ENCODE peak calls at places on chromosomes 2 and 18, in ten cellular contexts. One of them, this sample, is unnamed.
A peak's percentile ranks its signal among the peaks of the same experiment; 100 is the strongest.

GRCh38 chr2:148534416-148535205 is 109.9 kb upstream of the EPC2 start:
- DNase-seq in GM12865: no peak
- DNase-seq in CD4-positive, CD25-positive, alpha-beta regulatory T cell: no peak
- DNase-seq in lung: peak; percentile 36
- DNase-seq in AG10803: peak; percentile 25
- DNase-seq in GM12878: no peak
- DNase-seq in BE2C: no peak
- DNase-seq in epithelial cell of esophagus: peak; percentile 25
- DNase-seq in adrenal gland: peak; percentile 49
- DNase-seq in effector memory CD4-positive, alpha-beta T cell: no peak
- DNase-seq in this sample: no peak

GRCh38 chr2:166700079-166700478 is 188.2 kb upstream of the XIRP2 start:
- DNase-seq in BE2C: no peak
- DNase-seq in epithelial cell of esophagus: no peak
- DNase-seq in GM12865: no peak
- DNase-seq in AG10803: no peak
- DNase-seq in adrenal gland: no peak
- DNase-seq in CD4-positive, CD25-positive, alpha-beta regulatory T cell: no peak
- DNase-seq in lung: no peak
- DNase-seq in GM12878: no peak
- DNase-seq in effector memory CD4-positive, alpha-beta T cell: no peak
- DNase-seq in this sample: peak; percentile 36

GRCh38 chr2:158130832-158131473 is 29.3 kb downstream of the UPP2 start:
- DNase-seq in lung: no peak
- DNase-seq in CD4-positive, CD25-positive, alpha-beta regulatory T cell: no peak
- DNase-seq in effector memory CD4-positive, alpha-beta T cell: no peak
- DNase-seq in epithelial cell of esophagus: no peak
- DNase-seq in adrenal gland: no peak
- DNase-seq in AG10803: no peak
- DNase-seq in GM12878: no peak
- DNase-seq in BE2C: no peak
- DNase-seq in GM12865: no peak
- DNase-seq in this sample: peak; percentile 23

GRCh38 chr2:241226723-241227634 is 38.5 kb downstream of the ANO7 start:
- DNase-seq in GM12865: no peak
- DNase-seq in BE2C: no peak
- DNase-seq in AG10803: no peak
- DNase-seq in epithelial cell of esophagus: no peak
- DNase-seq in effector memory CD4-positive, alpha-beta T cell: no peak
- DNase-seq in CD4-positive, CD25-positive, alpha-beta regulatory T cell: no peak
- DNase-seq in adrenal gland: no peak
- DNase-seq in lung: no peak
- DNase-seq in GM12878: no peak
- DNase-seq in this sample: no peak

GRCh38 chr2:177753682-177754475 is 318.7 kb downstream of the PDE11A start:
- DNase-seq in CD4-positive, CD25-positive, alpha-beta regulatory T cell: peak; percentile 6
- DNase-seq in AG10803: peak; percentile 92
- DNase-seq in GM12878: no peak
- DNase-seq in effector memory CD4-positive, alpha-beta T cell: no peak
- DNase-seq in BE2C: peak; percentile 46
- DNase-seq in adrenal gland: peak; percentile 92
- DNase-seq in GM12865: peak; percentile 47
- DNase-seq in epithelial cell of esophagus: peak; percentile 65
- DNase-seq in lung: peak; percentile 47
- DNase-seq in this sample: peak; percentile 96

GRCh38 chr2:101124061-101124460 is 27.1 kb downstream of the TBC1D8 start:
- DNase-seq in lung: no peak
- DNase-seq in BE2C: no peak
- DNase-seq in CD4-positive, CD25-positive, alpha-beta regulatory T cell: no peak
- DNase-seq in adrenal gland: no peak
- DNase-seq in epithelial cell of esophagus: peak; percentile 41
- DNase-seq in AG10803: peak; percentile 12
- DNase-seq in GM12878: no peak
- DNase-seq in GM12865: no peak
- DNase-seq in effector memory CD4-positive, alpha-beta T cell: no peak
- DNase-seq in this sample: peak; percentile 42

GRCh38 chr2:3628800-3629199 is 29.2 kb upstream of the ALLC start:
- DNase-seq in BE2C: no peak
- DNase-seq in adrenal gland: peak; percentile 49
- DNase-seq in AG10803: no peak
- DNase-seq in effector memory CD4-positive, alpha-beta T cell: no peak
- DNase-seq in lung: no peak
- DNase-seq in GM12878: no peak
- DNase-seq in epithelial cell of esophagus: peak; percentile 39
- DNase-seq in GM12865: no peak
- DNase-seq in CD4-positive, CD25-positive, alpha-beta regulatory T cell: no peak
- DNase-seq in this sample: peak; percentile 24

GRCh38 chr2:234971494-234971893 is 19.7 kb downstream of the SH3BP4 start:
- DNase-seq in AG10803: no peak
- DNase-seq in epithelial cell of esophagus: no peak
- DNase-seq in adrenal gland: no peak
- DNase-seq in effector memory CD4-positive, alpha-beta T cell: no peak
- DNase-seq in GM12865: no peak
- DNase-seq in CD4-positive, CD25-positive, alpha-beta regulatory T cell: no peak
- DNase-seq in GM12878: no peak
- DNase-seq in lung: no peak
- DNase-seq in BE2C: no peak
- DNase-seq in this sample: no peak

GRCh38 chr2:184041077-184041476 is 557.3 kb upstream of the ZNF804A start:
- DNase-seq in GM12878: no peak
- DNase-seq in lung: no peak
- DNase-seq in BE2C: no peak
- DNase-seq in epithelial cell of esophagus: no peak
- DNase-seq in CD4-positive, CD25-positive, alpha-beta regulatory T cell: no peak
- DNase-seq in effector memory CD4-positive, alpha-beta T cell: no peak
- DNase-seq in AG10803: no peak
- DNase-seq in adrenal gland: no peak
- DNase-seq in GM12865: no peak
- DNase-seq in this sample: peak; percentile 44

GRCh38 chr2:207051345-207051959 is 112.1 kb downstream of the CPO start:
- DNase-seq in GM12878: no peak
- DNase-seq in AG10803: no peak
- DNase-seq in CD4-positive, CD25-positive, alpha-beta regulatory T cell: no peak
- DNase-seq in adrenal gland: no peak
- DNase-seq in effector memory CD4-positive, alpha-beta T cell: no peak
- DNase-seq in GM12865: no peak
- DNase-seq in lung: no peak
- DNase-seq in BE2C: no peak
- DNase-seq in epithelial cell of esophagus: peak; percentile 51
- DNase-seq in this sample: peak; percentile 42

GRCh38 chr2:211823886-211824479 is 714.6 kb downstream of the ERBB4 start:
- DNase-seq in epithelial cell of esophagus: no peak
- DNase-seq in CD4-positive, CD25-positive, alpha-beta regulatory T cell: no peak
- DNase-seq in AG10803: no peak
- DNase-seq in BE2C: no peak
- DNase-seq in effector memory CD4-positive, alpha-beta T cell: no peak
- DNase-seq in adrenal gland: no peak
- DNase-seq in lung: no peak
- DNase-seq in GM12865: no peak
- DNase-seq in GM12878: no peak
- DNase-seq in this sample: no peak

GRCh38 chr2:216348909-216349308 is 23.4 kb downstream of the MARCHF4 start:
- DNase-seq in GM12878: no peak
- DNase-seq in BE2C: no peak
- DNase-seq in GM12865: no peak
- DNase-seq in epithelial cell of esophagus: peak; percentile 92
- DNase-seq in lung: no peak
- DNase-seq in CD4-positive, CD25-positive, alpha-beta regulatory T cell: peak; percentile 28
- DNase-seq in AG10803: peak; percentile 82
- DNase-seq in effector memory CD4-positive, alpha-beta T cell: no peak
- DNase-seq in adrenal gland: no peak
- DNase-seq in this sample: peak; percentile 71

DNA sequence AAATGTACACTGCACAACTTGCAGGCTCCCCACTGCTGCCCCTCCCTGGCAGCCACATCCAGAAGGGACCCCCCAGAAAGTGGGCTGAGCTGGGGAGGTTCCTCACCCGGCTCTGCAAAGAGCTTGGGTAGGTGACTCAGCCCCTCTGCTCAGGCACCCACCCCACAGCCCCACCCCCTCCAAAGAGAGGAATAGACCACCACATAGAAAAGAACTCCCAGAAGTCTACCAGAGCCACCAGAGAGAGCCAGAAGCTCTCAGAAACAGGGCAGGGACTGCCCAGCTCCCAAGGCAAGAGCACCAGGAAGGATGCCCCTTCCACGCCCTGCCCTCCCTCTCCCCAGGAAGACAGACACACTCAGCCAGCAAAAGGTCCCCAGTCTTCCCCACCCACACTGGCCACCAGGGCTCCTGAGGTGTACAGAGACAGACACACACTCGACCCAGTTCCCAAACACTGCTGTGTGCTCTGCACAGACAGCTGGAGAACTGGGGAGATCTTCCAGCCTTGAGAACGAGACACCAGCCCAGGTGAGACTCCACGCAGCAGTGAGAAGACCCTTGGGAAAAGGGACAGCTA is 28.2 kb downstream of the BIN1 start:
- DNase-seq in adrenal gland: no peak
- DNase-seq in effector memory CD4-positive, alpha-beta T cell: no peak
- DNase-seq in lung: no peak
- DNase-seq in BE2C: no peak
- DNase-seq in CD4-positive, CD25-positive, alpha-beta regulatory T cell: no peak
- DNase-seq in GM12878: no peak
- DNase-seq in AG10803: no peak
- DNase-seq in epithelial cell of esophagus: no peak
- DNase-seq in GM12865: no peak
- DNase-seq in this sample: no peak
- H3K4me3 ChIP-seq in adrenal gland: no peak overlapping the region
- H3K4me3 ChIP-seq in effector memory CD4-positive, alpha-beta T cell: no peak overlapping the region
- H3K4me3 ChIP-seq in lung: no peak overlapping the region
- H3K4me3 ChIP-seq in BE2C: no peak overlapping the region
- H3K4me3 ChIP-seq in CD4-positive, CD25-positive, alpha-beta regulatory T cell: peak overlapping the region; percentile 67
- H3K4me3 ChIP-seq in GM12878: no peak overlapping the region
- H3K4me3 ChIP-seq in AG10803: no peak overlapping the region
- H3K4me3 ChIP-seq in epithelial cell of esophagus: no peak overlapping the region
- H3K4me3 ChIP-seq in GM12865: no peak overlapping the region
- H3K4me3 ChIP-seq in this sample: no peak overlapping the region

DNA sequence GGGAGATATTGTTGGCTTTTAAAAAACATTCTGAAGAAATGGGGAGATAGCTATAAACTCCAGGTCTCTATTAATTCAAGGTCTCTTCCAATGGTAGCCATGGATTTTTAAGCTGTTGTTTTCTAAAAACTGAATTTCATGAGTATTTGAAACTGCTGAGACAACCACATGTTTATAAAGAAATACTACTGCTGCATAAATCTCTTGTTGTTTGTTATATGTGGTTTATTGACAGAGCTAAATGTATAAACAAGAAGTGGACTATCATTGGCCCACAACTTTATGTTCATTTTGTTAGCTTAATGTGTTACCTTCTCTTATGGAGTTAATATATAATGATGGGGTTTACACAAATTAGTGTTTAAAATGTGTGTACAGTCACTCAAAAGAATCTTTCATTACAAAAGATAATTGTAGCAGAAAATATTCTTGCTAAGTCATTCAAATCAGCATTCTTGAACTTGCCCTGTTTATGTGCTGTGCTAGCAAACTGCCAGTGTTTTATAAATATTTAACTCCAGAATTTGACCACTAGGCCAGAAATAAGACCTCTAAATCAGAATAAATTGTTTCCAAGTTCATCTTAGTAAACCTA is 242.1 kb downstream of the TMX3 start:
- DNase-seq in adrenal gland: no peak
- DNase-seq in CD4-positive, CD25-positive, alpha-beta regulatory T cell: no peak
- DNase-seq in lung: no peak
- DNase-seq in BE2C: no peak
- DNase-seq in AG10803: no peak
- DNase-seq in epithelial cell of esophagus: no peak
- DNase-seq in effector memory CD4-positive, alpha-beta T cell: no peak
- DNase-seq in GM12865: no peak
- DNase-seq in GM12878: no peak
- DNase-seq in this sample: no peak
- H3K4me3 ChIP-seq in adrenal gland: no peak overlapping the region
- H3K4me3 ChIP-seq in CD4-positive, CD25-positive, alpha-beta regulatory T cell: no peak overlapping the region
- H3K4me3 ChIP-seq in lung: no peak overlapping the region
- H3K4me3 ChIP-seq in BE2C: no peak overlapping the region
- H3K4me3 ChIP-seq in AG10803: no peak overlapping the region
- H3K4me3 ChIP-seq in epithelial cell of esophagus: no peak overlapping the region
- H3K4me3 ChIP-seq in effector memory CD4-positive, alpha-beta T cell: no peak overlapping the region
- H3K4me3 ChIP-seq in GM12865: no peak overlapping the region
- H3K4me3 ChIP-seq in GM12878: no peak overlapping the region
- H3K4me3 ChIP-seq in this sample: no peak overlapping the region

GRCh38 chr2:49270091-49270490 is 115.8 kb upstream of the FSHR start:
- DNase-seq in epithelial cell of esophagus: no peak
- DNase-seq in effector memory CD4-positive, alpha-beta T cell: no peak
- DNase-seq in CD4-positive, CD25-positive, alpha-beta regulatory T cell: no peak
- DNase-seq in AG10803: no peak
- DNase-seq in GM12865: no peak
- DNase-seq in adrenal gland: no peak
- DNase-seq in GM12878: no peak
- DNase-seq in lung: no peak
- DNase-seq in BE2C: no peak
- DNase-seq in this sample: no peak
- H3K4me3 ChIP-seq in epithelial cell of esophagus: no peak overlapping the region
- H3K4me3 ChIP-seq in effector memory CD4-positive, alpha-beta T cell: no peak overlapping the region
- H3K4me3 ChIP-seq in CD4-positive, CD25-positive, alpha-beta regulatory T cell: no peak overlapping the region
- H3K4me3 ChIP-seq in AG10803: no peak overlapping the region
- H3K4me3 ChIP-seq in GM12865: no peak overlapping the region
- H3K4me3 ChIP-seq in adrenal gland: no peak overlapping the region
- H3K4me3 ChIP-seq in GM12878: no peak overlapping the region
- H3K4me3 ChIP-seq in lung: no peak overlapping the region
- H3K4me3 ChIP-seq in BE2C: no peak overlapping the region
- H3K4me3 ChIP-seq in this sample: no peak overlapping the region

GRCh38 chr2:30150786-30151185 is 4.0 kb downstream of the YPEL5 start:
- DNase-seq in effector memory CD4-positive, alpha-beta T cell: no peak
- DNase-seq in CD4-positive, CD25-positive, alpha-beta regulatory T cell: no peak
- DNase-seq in epithelial cell of esophagus: no peak
- DNase-seq in BE2C: no peak
- DNase-seq in AG10803: no peak
- DNase-seq in lung: no peak
- DNase-seq in GM12865: no peak
- DNase-seq in adrenal gland: no peak
- DNase-seq in GM12878: no peak
- DNase-seq in this sample: no peak

GRCh38 chr2:30155889-30156658 is 9.3 kb downstream of the YPEL5 start:
- DNase-seq in AG10803: no peak
- DNase-seq in epithelial cell of esophagus: no peak
- DNase-seq in CD4-positive, CD25-positive, alpha-beta regulatory T cell: no peak
- DNase-seq in adrenal gland: no peak
- DNase-seq in GM12878: no peak
- DNase-seq in lung: no peak
- DNase-seq in effector memory CD4-positive, alpha-beta T cell: no peak
- DNase-seq in GM12865: no peak
- DNase-seq in BE2C: no peak
- DNase-seq in this sample: no peak

GRCh38 chr2:30152385-30152784 is 5.6 kb downstream of the YPEL5 start:
- DNase-seq in epithelial cell of esophagus: no peak
- DNase-seq in lung: no peak
- DNase-seq in effector memory CD4-positive, alpha-beta T cell: no peak
- DNase-seq in BE2C: no peak
- DNase-seq in CD4-positive, CD25-positive, alpha-beta regulatory T cell: no peak
- DNase-seq in GM12865: no peak
- DNase-seq in adrenal gland: no peak
- DNase-seq in AG10803: no peak
- DNase-seq in GM12878: no peak
- DNase-seq in this sample: no peak

GRCh38 chr2:30157616-30158015 is 10.8 kb downstream of the YPEL5 start:
- DNase-seq in GM12865: no peak
- DNase-seq in BE2C: no peak
- DNase-seq in AG10803: no peak
- DNase-seq in adrenal gland: no peak
- DNase-seq in epithelial cell of esophagus: no peak
- DNase-seq in effector memory CD4-positive, alpha-beta T cell: no peak
- DNase-seq in CD4-positive, CD25-positive, alpha-beta regulatory T cell: peak; percentile 82
- DNase-seq in lung: no peak
- DNase-seq in GM12878: no peak
- DNase-seq in this sample: no peak

GRCh38 chr2:30155202-30155601 is 8.4 kb downstream of the YPEL5 start:
- DNase-seq in effector memory CD4-positive, alpha-beta T cell: no peak
- DNase-seq in lung: no peak
- DNase-seq in AG10803: no peak
- DNase-seq in GM12865: no peak
- DNase-seq in adrenal gland: no peak
- DNase-seq in BE2C: no peak
- DNase-seq in CD4-positive, CD25-positive, alpha-beta regulatory T cell: no peak
- DNase-seq in epithelial cell of esophagus: no peak
- DNase-seq in GM12878: no peak
- DNase-seq in this sample: peak; percentile 13
- H3K4me3 ChIP-seq in effector memory CD4-positive, alpha-beta T cell: no peak overlapping the region
- H3K4me3 ChIP-seq in lung: no peak overlapping the region
- H3K4me3 ChIP-seq in AG10803: no peak overlapping the region
- H3K4me3 ChIP-seq in GM12865: no peak overlapping the region
- H3K4me3 ChIP-seq in adrenal gland: no peak overlapping the region
- H3K4me3 ChIP-seq in BE2C: no peak overlapping the region
- H3K4me3 ChIP-seq in CD4-positive, CD25-positive, alpha-beta regulatory T cell: no peak overlapping the region
- H3K4me3 ChIP-seq in epithelial cell of esophagus: no peak overlapping the region
- H3K4me3 ChIP-seq in GM12878: no peak overlapping the region
- H3K4me3 ChIP-seq in this sample: no peak overlapping the region